ENCODE peak calls at places on chromosomes 16 and 17, in nine cellular contexts. One of them, this sample, is unnamed.

GRCh38 chr17:70791748-70792443 is 622.6 kb downstream of the KCNJ2 start:
- DNase-seq in kidney tubule cell: no peak
- DNase-seq in astrocyte of the spinal cord: no peak
- DNase-seq in activated B cell treated with CpG ODN at 0.5 μM for 24 hours: no peak
- DNase-seq in germinal center: no peak
- DNase-seq in activated gamma-delta T cell treated with Interleukin-2 at 50 U/mL for 16 hours: no peak
- DNase-seq in neural crest cell: no peak
- DNase-seq in midbrain: no peak
- DNase-seq in NCI-H1092: no peak
- DNase-seq in this sample: no peak

GRCh38 chr17:8997994-8998628 is 23.2 kb upstream of the NTN1 start:
- DNase-seq in kidney tubule cell: peak; percentile 69
- DNase-seq in astrocyte of the spinal cord: peak; percentile 54
- DNase-seq in activated B cell treated with CpG ODN at 0.5 μM for 24 hours: peak; percentile 72
- DNase-seq in germinal center: peak; percentile 82
- DNase-seq in activated gamma-delta T cell treated with Interleukin-2 at 50 U/mL for 16 hours: peak; percentile 81
- DNase-seq in neural crest cell: peak; percentile 64
- DNase-seq in midbrain: peak; percentile 7
- DNase-seq in NCI-H1092: no peak
- DNase-seq in this sample: peak; percentile 86

GRCh38 chr16:25838724-25839186 is 147.0 kb downstream of the HS3ST4 start:
- DNase-seq in kidney tubule cell: peak; percentile 66
- DNase-seq in astrocyte of the spinal cord: peak; percentile 46
- DNase-seq in activated B cell treated with CpG ODN at 0.5 μM for 24 hours: no peak
- DNase-seq in germinal center: peak; percentile 19
- DNase-seq in activated gamma-delta T cell treated with Interleukin-2 at 50 U/mL for 16 hours: peak; percentile 6
- DNase-seq in neural crest cell: peak; percentile 31
- DNase-seq in midbrain: peak; percentile 64
- DNase-seq in NCI-H1092: peak; percentile 56
- DNase-seq in this sample: peak; percentile 63

GRCh38 chr16:87966685-87967185 is 15.5 kb downstream of the BANP start:
- DNase-seq in kidney tubule cell: peak; percentile 35
- DNase-seq in astrocyte of the spinal cord: no peak
- DNase-seq in activated B cell treated with CpG ODN at 0.5 μM for 24 hours: no peak
- DNase-seq in germinal center: no peak
- DNase-seq in activated gamma-delta T cell treated with Interleukin-2 at 50 U/mL for 16 hours: no peak
- DNase-seq in neural crest cell: no peak
- DNase-seq in midbrain: peak; percentile 54
- DNase-seq in NCI-H1092: no peak
- DNase-seq in this sample: no peak

GRCh38 chr16:52976539-52977167 is 76.0 kb downstream of the CHD9NB start:
- DNase-seq in kidney tubule cell: peak; percentile 42
- DNase-seq in astrocyte of the spinal cord: peak; percentile 1
- DNase-seq in activated B cell treated with CpG ODN at 0.5 μM for 24 hours: no peak
- DNase-seq in germinal center: peak; percentile 15
- DNase-seq in activated gamma-delta T cell treated with Interleukin-2 at 50 U/mL for 16 hours: no peak
- DNase-seq in neural crest cell: no peak
- DNase-seq in midbrain: no peak
- DNase-seq in NCI-H1092: no peak
- DNase-seq in this sample: no peak

GRCh38 chr17:82283208-82283749 is 9.8 kb upstream of the CSNK1D start:
- DNase-seq in kidney tubule cell: peak; percentile 93
- DNase-seq in astrocyte of the spinal cord: peak; percentile 72
- DNase-seq in activated B cell treated with CpG ODN at 0.5 μM for 24 hours: no peak
- DNase-seq in germinal center: no peak
- DNase-seq in activated gamma-delta T cell treated with Interleukin-2 at 50 U/mL for 16 hours: no peak
- DNase-seq in neural crest cell: no peak
- DNase-seq in midbrain: no peak
- DNase-seq in NCI-H1092: peak; percentile 41
- DNase-seq in this sample: no peak

GRCh38 chr16:10466861-10467260 is 81.0 kb downstream of the ATF7IP2 start:
- DNase-seq in kidney tubule cell: no peak
- DNase-seq in astrocyte of the spinal cord: no peak
- DNase-seq in activated B cell treated with CpG ODN at 0.5 μM for 24 hours: no peak
- DNase-seq in germinal center: no peak
- DNase-seq in activated gamma-delta T cell treated with Interleukin-2 at 50 U/mL for 16 hours: no peak
- DNase-seq in neural crest cell: no peak
- DNase-seq in midbrain: no peak
- DNase-seq in NCI-H1092: no peak
- DNase-seq in this sample: no peak

GRCh38 chr17:48259710-48260291 is 152.2 kb downstream of the SNX11 start:
- DNase-seq in kidney tubule cell: peak; percentile 70
- DNase-seq in astrocyte of the spinal cord: peak; percentile 72
- DNase-seq in activated B cell treated with CpG ODN at 0.5 μM for 24 hours: no peak
- DNase-seq in germinal center: no peak
- DNase-seq in activated gamma-delta T cell treated with Interleukin-2 at 50 U/mL for 16 hours: no peak
- DNase-seq in neural crest cell: no peak
- DNase-seq in midbrain: no peak
- DNase-seq in NCI-H1092: peak; percentile 43
- DNase-seq in this sample: no peak

GRCh38 chr16:49521706-49522325 is 148.2 kb downstream of the C16orf78 start:
- DNase-seq in kidney tubule cell: no peak
- DNase-seq in astrocyte of the spinal cord: no peak
- DNase-seq in activated B cell treated with CpG ODN at 0.5 μM for 24 hours: no peak
- DNase-seq in germinal center: no peak
- DNase-seq in activated gamma-delta T cell treated with Interleukin-2 at 50 U/mL for 16 hours: no peak
- DNase-seq in neural crest cell: no peak
- DNase-seq in midbrain: no peak
- DNase-seq in NCI-H1092: no peak
- DNase-seq in this sample: no peak

GRCh38 chr17:40060887-40061480 is 1.8 kb upstream of the THRA start:
- DNase-seq in kidney tubule cell: no peak
- DNase-seq in astrocyte of the spinal cord: no peak
- DNase-seq in activated B cell treated with CpG ODN at 0.5 μM for 24 hours: no peak
- DNase-seq in germinal center: no peak
- DNase-seq in activated gamma-delta T cell treated with Interleukin-2 at 50 U/mL for 16 hours: no peak
- DNase-seq in neural crest cell: no peak
- DNase-seq in midbrain: no peak
- DNase-seq in NCI-H1092: no peak
- DNase-seq in this sample: no peak

GRCh38 chr17:2018716-2019490 is 6.2 kb downstream of the RTN4RL1 start:
- DNase-seq in kidney tubule cell: no peak
- DNase-seq in astrocyte of the spinal cord: no peak
- DNase-seq in activated B cell treated with CpG ODN at 0.5 μM for 24 hours: no peak
- DNase-seq in germinal center: no peak
- DNase-seq in activated gamma-delta T cell treated with Interleukin-2 at 50 U/mL for 16 hours: no peak
- DNase-seq in neural crest cell: no peak
- DNase-seq in midbrain: no peak
- DNase-seq in NCI-H1092: peak; percentile 38
- DNase-seq in this sample: no peak

GRCh38 chr17:27846042-27846655 is 45.8 kb upstream of the NOS2 start:
- DNase-seq in kidney tubule cell: no peak
- DNase-seq in astrocyte of the spinal cord: no peak
- DNase-seq in activated B cell treated with CpG ODN at 0.5 μM for 24 hours: no peak
- DNase-seq in germinal center: no peak
- DNase-seq in activated gamma-delta T cell treated with Interleukin-2 at 50 U/mL for 16 hours: peak; percentile 41
- DNase-seq in neural crest cell: no peak
- DNase-seq in midbrain: no peak
- DNase-seq in NCI-H1092: no peak
- DNase-seq in this sample: no peak

GRCh38 chr16:11205754-11206459 is 50.1 kb downstream of the SOCS1 start:
- DNase-seq in kidney tubule cell: peak; percentile 60
- DNase-seq in astrocyte of the spinal cord: no peak
- DNase-seq in activated B cell treated with CpG ODN at 0.5 μM for 24 hours: no peak
- DNase-seq in germinal center: no peak
- DNase-seq in activated gamma-delta T cell treated with Interleukin-2 at 50 U/mL for 16 hours: no peak
- DNase-seq in neural crest cell: no peak
- DNase-seq in midbrain: no peak
- DNase-seq in NCI-H1092: no peak
- DNase-seq in this sample: no peak

GRCh38 chr16:84144859-84145639 is at the start of the genes DNAAF1 and HSDL1:
- DNase-seq in kidney tubule cell: peak; percentile 86
- DNase-seq in astrocyte of the spinal cord: peak; percentile 79
- DNase-seq in activated B cell treated with CpG ODN at 0.5 μM for 24 hours: peak; percentile 97
- DNase-seq in germinal center: peak; percentile 98
- DNase-seq in activated gamma-delta T cell treated with Interleukin-2 at 50 U/mL for 16 hours: peak; percentile 94
- DNase-seq in neural crest cell: peak; percentile 94
- DNase-seq in midbrain: peak; percentile 93
- DNase-seq in NCI-H1092: peak; percentile 89
- DNase-seq in this sample: peak; percentile 97

GRCh38 chr17:80087346-80088265 is 13.8 kb upstream of the GAA start:
- DNase-seq in kidney tubule cell: no peak
- DNase-seq in astrocyte of the spinal cord: no peak
- DNase-seq in activated B cell treated with CpG ODN at 0.5 μM for 24 hours: no peak
- DNase-seq in germinal center: no peak
- DNase-seq in activated gamma-delta T cell treated with Interleukin-2 at 50 U/mL for 16 hours: no peak
- DNase-seq in neural crest cell: no peak
- DNase-seq in midbrain: no peak
- DNase-seq in NCI-H1092: no peak
- DNase-seq in this sample: no peak

GRCh38 chr16:86975445-86975844 is 341.7 kb downstream of the C16orf95 start:
- DNase-seq in kidney tubule cell: peak; percentile 91
- DNase-seq in astrocyte of the spinal cord: peak; percentile 98
- DNase-seq in activated B cell treated with CpG ODN at 0.5 μM for 24 hours: no peak
- DNase-seq in germinal center: peak; percentile 20
- DNase-seq in activated gamma-delta T cell treated with Interleukin-2 at 50 U/mL for 16 hours: no peak
- DNase-seq in neural crest cell: no peak
- DNase-seq in midbrain: no peak
- DNase-seq in NCI-H1092: no peak
- DNase-seq in this sample: no peak

GRCh38 chr16:17305694-17306093 is 165.1 kb downstream of the XYLT1 start:
- DNase-seq in kidney tubule cell: no peak
- DNase-seq in astrocyte of the spinal cord: no peak
- DNase-seq in activated B cell treated with CpG ODN at 0.5 μM for 24 hours: no peak
- DNase-seq in germinal center: no peak
- DNase-seq in activated gamma-delta T cell treated with Interleukin-2 at 50 U/mL for 16 hours: no peak
- DNase-seq in neural crest cell: no peak
- DNase-seq in midbrain: no peak
- DNase-seq in NCI-H1092: no peak
- DNase-seq in this sample: no peak

GRCh38 chr17:44995602-44996001 is 27.5 kb upstream of the C1QL1 start:
- DNase-seq in kidney tubule cell: no peak
- DNase-seq in astrocyte of the spinal cord: no peak
- DNase-seq in activated B cell treated with CpG ODN at 0.5 μM for 24 hours: no peak
- DNase-seq in germinal center: no peak
- DNase-seq in activated gamma-delta T cell treated with Interleukin-2 at 50 U/mL for 16 hours: no peak
- DNase-seq in neural crest cell: no peak
- DNase-seq in midbrain: no peak
- DNase-seq in NCI-H1092: no peak
- DNase-seq in this sample: no peak

GRCh38 chr16:77169650-77170236 is 21.2 kb upstream of the MON1B start:
- DNase-seq in kidney tubule cell: peak; percentile 65
- DNase-seq in astrocyte of the spinal cord: peak; percentile 12
- DNase-seq in activated B cell treated with CpG ODN at 0.5 μM for 24 hours: no peak
- DNase-seq in germinal center: peak; percentile 60
- DNase-seq in activated gamma-delta T cell treated with Interleukin-2 at 50 U/mL for 16 hours: peak; percentile 16
- DNase-seq in neural crest cell: peak; percentile 54
- DNase-seq in midbrain: no peak
- DNase-seq in NCI-H1092: peak; percentile 6
- DNase-seq in this sample: peak; percentile 67

GRCh38 chr17:68943123-68943811 is 11.9 kb downstream of the ABCA8 start:
- DNase-seq in kidney tubule cell: no peak
- DNase-seq in astrocyte of the spinal cord: no peak
- DNase-seq in activated B cell treated with CpG ODN at 0.5 μM for 24 hours: no peak
- DNase-seq in germinal center: no peak
- DNase-seq in activated gamma-delta T cell treated with Interleukin-2 at 50 U/mL for 16 hours: no peak
- DNase-seq in neural crest cell: no peak
- DNase-seq in midbrain: no peak
- DNase-seq in NCI-H1092: no peak
- DNase-seq in this sample: no peak

GRCh38 chr17:40618754-40619625 is 28.6 kb downstream of the SMARCE1 start:
- DNase-seq in kidney tubule cell: no peak
- DNase-seq in astrocyte of the spinal cord: no peak
- DNase-seq in activated B cell treated with CpG ODN at 0.5 μM for 24 hours: no peak
- DNase-seq in germinal center: no peak
- DNase-seq in activated gamma-delta T cell treated with Interleukin-2 at 50 U/mL for 16 hours: no peak
- DNase-seq in neural crest cell: no peak
- DNase-seq in midbrain: no peak
- DNase-seq in NCI-H1092: no peak
- DNase-seq in this sample: no peak

GRCh38 chr17:63698886-63699637 is 863 bp downstream of the LIMD2 start:
- DNase-seq in kidney tubule cell: peak; percentile 54
- DNase-seq in astrocyte of the spinal cord: peak; percentile 61
- DNase-seq in activated B cell treated with CpG ODN at 0.5 μM for 24 hours: peak; percentile 94
- DNase-seq in germinal center: peak; percentile 89
- DNase-seq in activated gamma-delta T cell treated with Interleukin-2 at 50 U/mL for 16 hours: peak; percentile 94
- DNase-seq in neural crest cell: peak; percentile 32
- DNase-seq in midbrain: no peak
- DNase-seq in NCI-H1092: no peak
- DNase-seq in this sample: peak; percentile 79

GRCh38 chr16:85695196-85696128 is 6.7 kb upstream of the GINS2 start:
- DNase-seq in kidney tubule cell: no peak
- DNase-seq in astrocyte of the spinal cord: no peak
- DNase-seq in activated B cell treated with CpG ODN at 0.5 μM for 24 hours: no peak
- DNase-seq in germinal center: no peak
- DNase-seq in activated gamma-delta T cell treated with Interleukin-2 at 50 U/mL for 16 hours: no peak
- DNase-seq in neural crest cell: no peak
- DNase-seq in midbrain: no peak
- DNase-seq in NCI-H1092: no peak
- DNase-seq in this sample: no peak

GRCh38 chr17:17994271-17994670 is 21.6 kb downstream of the DRC3 start:
- DNase-seq in kidney tubule cell: no peak
- DNase-seq in astrocyte of the spinal cord: peak; percentile 27
- DNase-seq in activated B cell treated with CpG ODN at 0.5 μM for 24 hours: no peak
- DNase-seq in germinal center: peak; percentile 24
- DNase-seq in activated gamma-delta T cell treated with Interleukin-2 at 50 U/mL for 16 hours: no peak
- DNase-seq in neural crest cell: peak; percentile 26
- DNase-seq in midbrain: peak; percentile 7
- DNase-seq in NCI-H1092: no peak
- DNase-seq in this sample: peak; percentile 80

GRCh38 chr16:4601317-4602186 is 13.1 kb downstream of the UBALD1 start:
- DNase-seq in kidney tubule cell: no peak
- DNase-seq in astrocyte of the spinal cord: no peak
- DNase-seq in activated B cell treated with CpG ODN at 0.5 μM for 24 hours: no peak
- DNase-seq in germinal center: no peak
- DNase-seq in activated gamma-delta T cell treated with Interleukin-2 at 50 U/mL for 16 hours: no peak
- DNase-seq in neural crest cell: no peak
- DNase-seq in midbrain: no peak
- DNase-seq in NCI-H1092: peak; percentile 49
- DNase-seq in this sample: no peak

GRCh38 chr17:4509923-4510614 is 11.4 kb downstream of the SPNS2 start:
- DNase-seq in kidney tubule cell: no peak
- DNase-seq in astrocyte of the spinal cord: peak; percentile 23
- DNase-seq in activated B cell treated with CpG ODN at 0.5 μM for 24 hours: no peak
- DNase-seq in germinal center: no peak
- DNase-seq in activated gamma-delta T cell treated with Interleukin-2 at 50 U/mL for 16 hours: no peak
- DNase-seq in neural crest cell: no peak
- DNase-seq in midbrain: no peak
- DNase-seq in NCI-H1092: no peak
- DNase-seq in this sample: no peak

GRCh38 chr16:21116148-21116693 is 34.4 kb downstream of the DNAH3 start:
- DNase-seq in kidney tubule cell: no peak
- DNase-seq in astrocyte of the spinal cord: peak; percentile 3
- DNase-seq in activated B cell treated with CpG ODN at 0.5 μM for 24 hours: peak; percentile 20
- DNase-seq in germinal center: no peak
- DNase-seq in activated gamma-delta T cell treated with Interleukin-2 at 50 U/mL for 16 hours: no peak
- DNase-seq in neural crest cell: no peak
- DNase-seq in midbrain: no peak
- DNase-seq in NCI-H1092: no peak
- DNase-seq in this sample: no peak

GRCh38 chr17:14940112-14940945 is 324.8 kb downstream of the PMP22 start:
- DNase-seq in kidney tubule cell: no peak
- DNase-seq in astrocyte of the spinal cord: no peak
- DNase-seq in activated B cell treated with CpG ODN at 0.5 μM for 24 hours: no peak
- DNase-seq in germinal center: no peak
- DNase-seq in activated gamma-delta T cell treated with Interleukin-2 at 50 U/mL for 16 hours: no peak
- DNase-seq in neural crest cell: no peak
- DNase-seq in midbrain: no peak
- DNase-seq in NCI-H1092: no peak
- DNase-seq in this sample: no peak

GRCh38 chr16:18782697-18783429 is 7.3 kb downstream of the RPS15A start:
- DNase-seq in kidney tubule cell: no peak
- DNase-seq in astrocyte of the spinal cord: no peak
- DNase-seq in activated B cell treated with CpG ODN at 0.5 μM for 24 hours: no peak
- DNase-seq in germinal center: no peak
- DNase-seq in activated gamma-delta T cell treated with Interleukin-2 at 50 U/mL for 16 hours: no peak
- DNase-seq in neural crest cell: no peak
- DNase-seq in midbrain: no peak
- DNase-seq in NCI-H1092: no peak
- DNase-seq in this sample: no peak

GRCh38 chr17:30238387-30239088 is 3.0 kb upstream of the SLC6A4 start:
- DNase-seq in kidney tubule cell: no peak
- DNase-seq in astrocyte of the spinal cord: no peak
- DNase-seq in activated B cell treated with CpG ODN at 0.5 μM for 24 hours: no peak
- DNase-seq in germinal center: no peak
- DNase-seq in activated gamma-delta T cell treated with Interleukin-2 at 50 U/mL for 16 hours: no peak
- DNase-seq in neural crest cell: no peak
- DNase-seq in midbrain: no peak
- DNase-seq in NCI-H1092: no peak
- DNase-seq in this sample: peak; percentile 73

GRCh38 chr16:667780-668518 is at the start of gene RHOT2:
- DNase-seq in kidney tubule cell: peak; percentile 93
- DNase-seq in astrocyte of the spinal cord: peak; percentile 89
- DNase-seq in activated B cell treated with CpG ODN at 0.5 μM for 24 hours: peak; percentile 96
- DNase-seq in germinal center: peak; percentile 81
- DNase-seq in activated gamma-delta T cell treated with Interleukin-2 at 50 U/mL for 16 hours: peak; percentile 94
- DNase-seq in neural crest cell: peak; percentile 90
- DNase-seq in midbrain: peak; percentile 94
- DNase-seq in NCI-H1092: peak; percentile 89
- DNase-seq in this sample: peak; percentile 93